ENCODE peak calls at places on chromosomes 7 and 10, in seven cellular contexts. M is IMR-90, T is HepG2, C is right lobe of liver, Q is A549, A is heart left ventricle, U is body of pancreas. E is an unnamed sample.

GRCh38 chr7:36185732-36186131 is 32.7 kb downstream of the EEPD1 start:
- ATAC-seq in M (no peak), T (no peak), C (no peak), Q (no peak), A (no peak), U (no peak), E (no peak)

GRCh38 chr10:31401287-31401686 is 82.3 kb downstream of the ZEB1 start:
- ATAC-seq in M (no peak), T (no peak), C (no peak), Q (no peak), A (no peak), U (no peak), E (no peak)

GRCh38 chr7:23254051-23254681 is 7.6 kb downstream of the GPNMB start:
- ATAC-seq in M (peak; percentile 72), T (no peak), C (no peak), Q (peak; percentile 27), A (no peak), U (no peak), E (no peak)

GRCh38 chr7:74372511-74373111 is 81.1 kb upstream of the GTF2IRD1 start:
- ATAC-seq in M (no peak), T (no peak), C (no peak), Q (no peak), A (peak; percentile 14), U (peak; percentile 14), E (peak; percentile 72)

GRCh38 chr7:94129443-94130140 is 125.4 kb upstream of the BET1 start:
- ATAC-seq in M (peak; percentile 92), T (no peak), C (no peak), Q (peak; percentile 97), A (no peak), U (no peak), E (peak; percentile 36)

GRCh38 chr7:75879771-75880184 is 944 bp downstream of the RHBDD2 start:
- ATAC-seq in M (no peak), T (no peak), C (peak; percentile 2), Q (no peak), A (no peak), U (no peak), E (no peak)

GRCh38 chr7:127879436-127879835 is 151.8 kb downstream of the LRRC4 start:
- ATAC-seq in M (no peak), T (no peak), C (no peak), Q (no peak), A (no peak), U (no peak), E (no peak)

GRCh38 chr10:61397175-61397986 is 55.8 kb downstream of the TMEM26 start:
- ATAC-seq in M (peak; percentile 51), T (no peak), C (peak; percentile 69), Q (no peak), A (no peak), U (no peak), E (peak; percentile 39)

GRCh38 chr10:124306520-124306919 is 112.2 kb downstream of the OAT start:
- ATAC-seq in M (no peak), T (no peak), C (no peak), Q (no peak), A (no peak), U (no peak), E (no peak)

GRCh38 chr10:117441366-117441765 is 66.1 kb upstream of the PDZD8 start:
- ATAC-seq in M (no peak), T (no peak), C (no peak), Q (no peak), A (no peak), U (no peak), E (no peak)

GRCh38 chr10:97686962-97687784 is at the start of gene AVPI1:
- ATAC-seq in M (peak; percentile 81), T (peak; percentile 84), C (peak; percentile 83), Q (peak; percentile 87), A (peak; percentile 92), U (peak; percentile 92), E (peak; percentile 90)

GRCh38 chr10:18164093-18164492 is 23.9 kb downstream of the CACNB2 start:
- ATAC-seq in M (peak; percentile 33), T (no peak), C (no peak), Q (no peak), A (no peak), U (no peak), E (no peak)

GRCh38 chr7:29336851-29337627 is 142.5 kb downstream of the CHN2 start:
- ATAC-seq in M (no peak), T (peak; percentile 92), C (peak; percentile 76), Q (no peak), A (peak; percentile 56), U (peak; percentile 77), E (no peak)

GRCh38 chr7:28520074-28521015 is 108.0 kb downstream of the CREB5 start:
- ATAC-seq in M (peak; percentile 21), T (no peak), C (peak; percentile 51), Q (no peak), A (no peak), U (no peak), E (no peak)

GRCh38 chr10:49106451-49106850 is 8.9 kb downstream of the VSTM4 start:
- ATAC-seq in M (no peak), T (no peak), C (peak; percentile 61), Q (no peak), A (no peak), U (peak; percentile 48), E (peak; percentile 39)

GRCh38 chr10:113991091-113991860 is 52.4 kb upstream of the ADRB1 start:
- ATAC-seq in M (no peak), T (no peak), C (no peak), Q (no peak), A (no peak), U (no peak), E (no peak)

GRCh38 chr7:77427996-77428603 is 12.0 kb upstream of the GSAP start:
- ATAC-seq in M (peak; percentile 28), T (peak; percentile 42), C (peak; percentile 68), Q (no peak), A (peak; percentile 25), U (no peak), E (no peak)

GRCh38 chr7:140517546-140518369 is 38.5 kb upstream of the MKRN1 start:
- ATAC-seq in M (peak; percentile 97), T (peak; percentile 96), C (peak; percentile 100), Q (peak; percentile 99), A (peak; percentile 84), U (peak; percentile 91), E (peak; percentile 92)

DNA sequence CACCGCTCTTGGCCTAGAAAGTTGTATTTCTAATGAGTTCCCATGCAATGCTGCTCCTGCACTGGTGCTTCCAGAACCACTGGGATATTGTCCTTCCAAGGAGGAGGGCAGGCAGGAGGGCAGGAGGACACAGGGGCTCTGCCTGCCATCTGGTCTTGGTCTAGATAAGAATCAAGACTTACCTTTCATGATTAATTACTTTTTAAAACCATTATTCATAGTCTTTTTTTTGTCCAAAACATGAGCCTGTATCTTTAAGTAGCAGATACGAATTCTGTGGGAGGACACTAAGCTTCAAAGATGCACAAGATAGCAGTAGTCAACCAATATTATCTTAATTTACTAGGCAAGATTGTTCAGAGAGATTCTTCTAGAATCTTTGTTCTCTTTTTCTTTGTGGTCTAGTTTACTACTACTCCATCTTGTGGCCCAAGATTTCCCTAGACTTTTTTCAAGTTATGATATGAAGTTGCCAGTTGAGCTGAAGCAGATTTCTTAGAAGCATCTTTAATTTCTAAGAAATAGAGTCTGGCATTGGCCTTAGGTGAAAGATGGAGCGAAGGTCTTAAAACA is 57.6 kb downstream of the RBM33 start:
- ATAC-seq in M (no peak), T (no peak), C (no peak), Q (no peak), A (no peak), U (no peak), E (no peak)
- TF ChIP-seq CTCF in M (no peak), T (no peak), C (no peak), Q (no peak), A (no peak), U (no peak), E (no peak)

DNA sequence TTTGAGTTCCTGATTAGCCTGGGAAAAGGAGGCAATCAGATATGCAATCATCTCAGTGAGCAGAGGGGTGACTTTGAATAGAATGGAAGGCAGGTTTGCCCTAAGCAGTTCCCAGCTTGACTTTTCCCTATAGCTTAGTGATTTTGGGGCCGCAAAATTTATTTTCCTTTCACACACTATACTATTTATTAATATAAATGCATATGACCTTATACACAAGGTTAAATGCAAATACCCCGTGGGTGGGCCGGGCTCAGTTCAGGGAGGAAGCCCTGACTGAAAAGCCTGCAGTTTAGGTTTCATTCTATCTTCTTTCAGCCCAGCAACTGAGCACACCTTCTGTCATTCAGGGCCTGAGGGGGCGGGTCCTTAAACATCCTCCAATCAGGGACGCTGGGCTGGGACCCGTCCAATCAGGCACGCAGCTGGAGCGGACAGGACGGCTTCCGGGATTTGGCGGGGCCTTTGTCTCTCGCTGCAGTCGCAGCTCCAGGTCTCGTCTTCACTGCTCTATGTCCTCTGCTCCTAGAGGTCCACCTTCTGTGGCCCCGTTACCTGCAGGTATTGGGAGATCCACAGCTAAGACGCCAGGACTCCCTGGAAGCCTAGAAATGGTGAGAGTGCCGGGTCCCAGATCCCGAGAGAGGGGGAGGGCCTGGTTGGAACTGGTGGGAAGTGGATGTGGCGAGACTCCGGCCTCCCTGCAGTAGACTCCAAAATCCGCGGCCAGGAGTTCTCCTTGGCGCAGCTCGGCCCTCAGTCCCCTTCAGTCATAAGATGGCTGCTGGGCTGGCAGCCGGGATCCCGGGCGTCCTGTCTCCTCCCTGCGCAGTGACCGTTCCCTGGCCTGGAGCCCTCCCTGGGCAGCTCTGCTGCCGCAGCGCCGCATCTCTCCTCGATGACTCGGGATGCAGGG is at the start of gene ZNF273:
- ATAC-seq in M (peak; percentile 98), T (peak; percentile 99), C (peak; percentile 100), Q (peak; percentile 100), A (peak; percentile 94), U (peak; percentile 100), E (peak; percentile 99)
- TF ChIP-seq POLR2A in M (peak; percentile 70), T (peak; percentile 76), C (peak; percentile 44), Q (peak; percentile 35), A (no peak), U (peak; percentile 37), E (peak; percentile 52)

DNA sequence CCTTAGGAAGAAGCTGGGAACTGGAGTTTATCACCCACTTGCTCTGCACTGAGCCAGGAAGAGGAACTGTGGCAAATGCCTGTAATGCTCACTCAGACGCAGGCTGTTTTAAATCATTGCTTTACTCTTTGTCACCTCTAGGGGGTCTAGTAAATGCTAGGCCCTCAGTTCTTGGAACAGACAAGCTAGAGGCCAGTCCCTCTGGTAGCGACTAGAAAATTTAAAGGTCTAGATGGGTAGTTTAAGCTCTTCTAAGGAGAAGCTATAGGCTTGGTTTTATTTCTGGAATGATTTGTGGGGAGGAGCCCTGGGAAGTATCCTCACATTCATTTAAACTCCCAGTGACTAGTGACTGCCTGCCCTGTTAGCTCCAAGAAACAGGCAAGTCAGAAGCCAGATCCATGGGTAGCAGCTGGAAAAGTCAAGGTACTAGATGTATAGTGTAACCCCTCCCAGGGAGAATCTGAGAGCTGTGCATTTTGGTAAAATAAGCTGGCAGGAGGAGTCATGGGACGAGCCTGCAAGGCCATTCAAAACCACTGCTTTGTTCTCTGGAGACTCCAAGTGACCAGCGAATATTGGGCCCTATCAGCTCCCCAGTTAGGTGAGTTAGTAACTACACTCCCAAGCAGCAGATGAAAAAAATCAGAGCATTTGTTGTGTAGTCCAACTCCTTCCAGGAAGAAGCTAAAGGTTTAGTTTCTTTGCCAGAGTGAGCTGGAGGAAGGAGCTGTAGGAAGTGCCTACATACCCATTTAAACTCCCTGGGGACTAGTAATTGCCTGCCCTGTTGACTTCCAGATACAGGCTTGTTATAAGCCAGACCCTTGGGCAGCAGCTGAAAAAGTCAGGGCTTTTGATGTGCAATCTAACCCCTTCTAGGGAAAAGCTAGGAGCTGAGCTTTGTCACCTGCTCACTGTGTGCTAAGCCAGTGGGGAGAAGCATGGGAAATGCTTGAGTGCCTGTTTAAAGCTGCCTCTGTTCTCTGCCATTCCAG is 68.9 kb downstream of the DYNC1I1 start:
- ATAC-seq in M (no peak), T (peak; percentile 85), C (no peak), Q (peak; percentile 87), A (no peak), U (no peak), E (no peak)
- TF ChIP-seq CTCF in M (no peak), T (peak; percentile 36), C (no peak), Q (peak; percentile 24), A (no peak), U (no peak), E (no peak)

GRCh38 chr10:67884842-67885680 is 605 bp downstream of the SIRT1 start:
- ATAC-seq in M (peak; percentile 83), T (peak; percentile 82), C (peak; percentile 73), Q (peak; percentile 88), A (peak; percentile 65), U (peak; percentile 80), E (peak; percentile 75)
- TF ChIP-seq POLR2A in M (no peak), T (no peak), C (peak; percentile 64), Q (peak; percentile 19), A (no peak), U (peak; percentile 4), E (no peak)